ENCODE peak calls at places on chromosomes 3 and 15, in eight cellular contexts. One of them, this sample, is unnamed.

GRCh38 chr15:73935547-73935946 is 9.3 kb downstream of the LOXL1 start:
- DNase-seq in fibroblast of pulmonary artery: peak; percentile 52
- DNase-seq in astrocyte of the spinal cord: no peak
- DNase-seq in AG09309: no peak
- DNase-seq in sigmoid colon: no peak
- DNase-seq in BJ: no peak
- DNase-seq in natural killer cell: no peak
- DNase-seq in mucosa of descending colon: no peak
- DNase-seq in this sample: no peak

GRCh38 chr3:184240384-184241140 is 8.2 kb downstream of the ALG3 start:
- DNase-seq in fibroblast of pulmonary artery: peak; percentile 44
- DNase-seq in astrocyte of the spinal cord: peak; percentile 37
- DNase-seq in AG09309: no peak
- DNase-seq in sigmoid colon: no peak
- DNase-seq in BJ: no peak
- DNase-seq in natural killer cell: no peak
- DNase-seq in mucosa of descending colon: peak; percentile 4
- DNase-seq in this sample: no peak

GRCh38 chr3:175664911-175665310 is 805.8 kb downstream of the NAALADL2 start:
- DNase-seq in fibroblast of pulmonary artery: no peak
- DNase-seq in astrocyte of the spinal cord: no peak
- DNase-seq in AG09309: no peak
- DNase-seq in sigmoid colon: no peak
- DNase-seq in BJ: no peak
- DNase-seq in natural killer cell: no peak
- DNase-seq in mucosa of descending colon: no peak
- DNase-seq in this sample: no peak

GRCh38 chr3:98269846-98270245 is 5.8 kb downstream of the OR5H6 start:
- DNase-seq in fibroblast of pulmonary artery: no peak
- DNase-seq in astrocyte of the spinal cord: no peak
- DNase-seq in AG09309: no peak
- DNase-seq in sigmoid colon: no peak
- DNase-seq in BJ: no peak
- DNase-seq in natural killer cell: no peak
- DNase-seq in mucosa of descending colon: no peak
- DNase-seq in this sample: no peak

GRCh38 chr3:113898892-113899291 is 48.9 kb upstream of the ZDHHC23 start:
- DNase-seq in fibroblast of pulmonary artery: peak; percentile 71
- DNase-seq in astrocyte of the spinal cord: peak; percentile 16
- DNase-seq in AG09309: peak; percentile 28
- DNase-seq in sigmoid colon: no peak
- DNase-seq in BJ: peak; percentile 47
- DNase-seq in natural killer cell: no peak
- DNase-seq in mucosa of descending colon: no peak
- DNase-seq in this sample: no peak

GRCh38 chr3:151109401-151109800 is 23.9 kb downstream of the MED12L start:
- DNase-seq in fibroblast of pulmonary artery: no peak
- DNase-seq in astrocyte of the spinal cord: no peak
- DNase-seq in AG09309: no peak
- DNase-seq in sigmoid colon: no peak
- DNase-seq in BJ: no peak
- DNase-seq in natural killer cell: no peak
- DNase-seq in mucosa of descending colon: no peak
- DNase-seq in this sample: no peak

GRCh38 chr3:132117642-132118041 is 82.8 kb upstream of the CPNE4 start:
- DNase-seq in fibroblast of pulmonary artery: no peak
- DNase-seq in astrocyte of the spinal cord: no peak
- DNase-seq in AG09309: no peak
- DNase-seq in sigmoid colon: no peak
- DNase-seq in BJ: no peak
- DNase-seq in natural killer cell: no peak
- DNase-seq in mucosa of descending colon: no peak
- DNase-seq in this sample: no peak

GRCh38 chr3:142560118-142560517 is 18.4 kb downstream of the ATR start:
- DNase-seq in fibroblast of pulmonary artery: no peak
- DNase-seq in astrocyte of the spinal cord: no peak
- DNase-seq in AG09309: no peak
- DNase-seq in sigmoid colon: no peak
- DNase-seq in BJ: no peak
- DNase-seq in natural killer cell: no peak
- DNase-seq in mucosa of descending colon: no peak
- DNase-seq in this sample: no peak

GRCh38 chr3:108489776-108490175 is 20.6 kb downstream of the MYH15 start:
- DNase-seq in fibroblast of pulmonary artery: peak; percentile 79
- DNase-seq in astrocyte of the spinal cord: peak; percentile 43
- DNase-seq in AG09309: no peak
- DNase-seq in sigmoid colon: no peak
- DNase-seq in BJ: no peak
- DNase-seq in natural killer cell: no peak
- DNase-seq in mucosa of descending colon: no peak
- DNase-seq in this sample: no peak

GRCh38 chr15:91254766-91255165 is 154.7 kb downstream of the SV2B start:
- DNase-seq in fibroblast of pulmonary artery: no peak
- DNase-seq in astrocyte of the spinal cord: no peak
- DNase-seq in AG09309: no peak
- DNase-seq in sigmoid colon: no peak
- DNase-seq in BJ: no peak
- DNase-seq in natural killer cell: no peak
- DNase-seq in mucosa of descending colon: no peak
- DNase-seq in this sample: peak; percentile 34

GRCh38 chr15:88649753-88650551 is 11.1 kb downstream of the ISG20 start:
- DNase-seq in fibroblast of pulmonary artery: no peak
- DNase-seq in astrocyte of the spinal cord: no peak
- DNase-seq in AG09309: no peak
- DNase-seq in sigmoid colon: peak; percentile 56
- DNase-seq in BJ: no peak
- DNase-seq in natural killer cell: no peak
- DNase-seq in mucosa of descending colon: no peak
- DNase-seq in this sample: peak; percentile 79

GRCh38 chr3:25033407-25034029 is 394.5 kb upstream of the RARB start:
- DNase-seq in fibroblast of pulmonary artery: peak; percentile 18
- DNase-seq in astrocyte of the spinal cord: no peak
- DNase-seq in AG09309: no peak
- DNase-seq in sigmoid colon: no peak
- DNase-seq in BJ: no peak
- DNase-seq in natural killer cell: no peak
- DNase-seq in mucosa of descending colon: no peak
- DNase-seq in this sample: no peak

GRCh38 chr3:174193559-174193958 is 665.6 kb upstream of the NAALADL2 start:
- DNase-seq in fibroblast of pulmonary artery: no peak
- DNase-seq in astrocyte of the spinal cord: no peak
- DNase-seq in AG09309: peak; percentile 11
- DNase-seq in sigmoid colon: no peak
- DNase-seq in BJ: peak; percentile 9
- DNase-seq in natural killer cell: no peak
- DNase-seq in mucosa of descending colon: no peak
- DNase-seq in this sample: no peak

GRCh38 chr3:99774467-99774866 is 43.2 kb upstream of the CMSS1 start:
- DNase-seq in fibroblast of pulmonary artery: peak; percentile 62
- DNase-seq in astrocyte of the spinal cord: peak; percentile 88
- DNase-seq in AG09309: peak; percentile 75
- DNase-seq in sigmoid colon: no peak
- DNase-seq in BJ: peak; percentile 80
- DNase-seq in natural killer cell: no peak
- DNase-seq in mucosa of descending colon: no peak
- DNase-seq in this sample: no peak

GRCh38 chr3:171260899-171261298 is 199.3 kb downstream of the TNIK start:
- DNase-seq in fibroblast of pulmonary artery: no peak
- DNase-seq in astrocyte of the spinal cord: no peak
- DNase-seq in AG09309: no peak
- DNase-seq in sigmoid colon: no peak
- DNase-seq in BJ: no peak
- DNase-seq in natural killer cell: no peak
- DNase-seq in mucosa of descending colon: no peak
- DNase-seq in this sample: no peak

GRCh38 chr15:57406040-57406772 is 29.9 kb downstream of the CGNL1 start:
- DNase-seq in fibroblast of pulmonary artery: no peak
- DNase-seq in astrocyte of the spinal cord: peak; percentile 21
- DNase-seq in AG09309: peak; percentile 14
- DNase-seq in sigmoid colon: no peak
- DNase-seq in BJ: no peak
- DNase-seq in natural killer cell: no peak
- DNase-seq in mucosa of descending colon: no peak
- DNase-seq in this sample: no peak

GRCh38 chr3:188830955-188831354 is 340.8 kb upstream of the TPRG1 start:
- DNase-seq in fibroblast of pulmonary artery: peak; percentile 24
- DNase-seq in astrocyte of the spinal cord: no peak
- DNase-seq in AG09309: no peak
- DNase-seq in sigmoid colon: no peak
- DNase-seq in BJ: no peak
- DNase-seq in natural killer cell: no peak
- DNase-seq in mucosa of descending colon: no peak
- DNase-seq in this sample: no peak

GRCh38 chr3:111917300-111917699 is 58.2 kb downstream of the PHLDB2 start:
- DNase-seq in fibroblast of pulmonary artery: peak; percentile 59
- DNase-seq in astrocyte of the spinal cord: peak; percentile 66
- DNase-seq in AG09309: no peak
- DNase-seq in sigmoid colon: no peak
- DNase-seq in BJ: no peak
- DNase-seq in natural killer cell: no peak
- DNase-seq in mucosa of descending colon: no peak
- DNase-seq in this sample: no peak

GRCh38 chr15:66730168-66731014 is 28.4 kb downstream of the SMAD6 start:
- DNase-seq in fibroblast of pulmonary artery: peak; percentile 39
- DNase-seq in astrocyte of the spinal cord: peak; percentile 62
- DNase-seq in AG09309: no peak
- DNase-seq in sigmoid colon: peak; percentile 49
- DNase-seq in BJ: no peak
- DNase-seq in natural killer cell: no peak
- DNase-seq in mucosa of descending colon: no peak
- DNase-seq in this sample: no peak

GRCh38 chr3:156685198-156685597 is 10.8 kb downstream of the TIPARP start:
- DNase-seq in fibroblast of pulmonary artery: peak; percentile 49
- DNase-seq in astrocyte of the spinal cord: peak; percentile 38
- DNase-seq in AG09309: no peak
- DNase-seq in sigmoid colon: no peak
- DNase-seq in BJ: no peak
- DNase-seq in natural killer cell: no peak
- DNase-seq in mucosa of descending colon: no peak
- DNase-seq in this sample: no peak

GRCh38 chr3:85710490-85710889 is 751.7 kb downstream of the CADM2 start:
- DNase-seq in fibroblast of pulmonary artery: no peak
- DNase-seq in astrocyte of the spinal cord: peak; percentile 6
- DNase-seq in AG09309: no peak
- DNase-seq in sigmoid colon: no peak
- DNase-seq in BJ: no peak
- DNase-seq in natural killer cell: no peak
- DNase-seq in mucosa of descending colon: no peak
- DNase-seq in this sample: no peak

GRCh38 chr15:83046558-83047127 is 20.4 kb downstream of the BTBD1 start:
- DNase-seq in fibroblast of pulmonary artery: peak; percentile 83
- DNase-seq in astrocyte of the spinal cord: peak; percentile 63
- DNase-seq in AG09309: no peak
- DNase-seq in sigmoid colon: no peak
- DNase-seq in BJ: no peak
- DNase-seq in natural killer cell: no peak
- DNase-seq in mucosa of descending colon: no peak
- DNase-seq in this sample: no peak

GRCh38 chr3:187735837-187736236 is 9.4 kb downstream of the BCL6 start:
- DNase-seq in fibroblast of pulmonary artery: no peak
- DNase-seq in astrocyte of the spinal cord: no peak
- DNase-seq in AG09309: no peak
- DNase-seq in sigmoid colon: no peak
- DNase-seq in BJ: no peak
- DNase-seq in natural killer cell: no peak
- DNase-seq in mucosa of descending colon: no peak
- DNase-seq in this sample: peak; percentile 85

GRCh38 chr3:123535580-123535979 is 49.3 kb downstream of the HACD2 start:
- DNase-seq in fibroblast of pulmonary artery: peak; percentile 35
- DNase-seq in astrocyte of the spinal cord: peak; percentile 54
- DNase-seq in AG09309: peak; percentile 50
- DNase-seq in sigmoid colon: no peak
- DNase-seq in BJ: peak; percentile 39
- DNase-seq in natural killer cell: no peak
- DNase-seq in mucosa of descending colon: no peak
- DNase-seq in this sample: no peak

GRCh38 chr3:142586803-142587406 is 8.4 kb upstream of the ATR start:
- DNase-seq in fibroblast of pulmonary artery: peak; percentile 88
- DNase-seq in astrocyte of the spinal cord: peak; percentile 82
- DNase-seq in AG09309: peak; percentile 67
- DNase-seq in sigmoid colon: no peak
- DNase-seq in BJ: no peak
- DNase-seq in natural killer cell: no peak
- DNase-seq in mucosa of descending colon: no peak
- DNase-seq in this sample: no peak

GRCh38 chr15:45802140-45802539 is 167.3 kb downstream of the SQOR start:
- DNase-seq in fibroblast of pulmonary artery: no peak
- DNase-seq in astrocyte of the spinal cord: no peak
- DNase-seq in AG09309: no peak
- DNase-seq in sigmoid colon: no peak
- DNase-seq in BJ: no peak
- DNase-seq in natural killer cell: no peak
- DNase-seq in mucosa of descending colon: no peak
- DNase-seq in this sample: no peak
- TF ChIP-seq CTCF in fibroblast of pulmonary artery: peak; percentile 0
- TF ChIP-seq CTCF in astrocyte of the spinal cord: no peak
- TF ChIP-seq CTCF in AG09309: no peak
- TF ChIP-seq CTCF in sigmoid colon: no peak
- TF ChIP-seq CTCF in BJ: no peak
- TF ChIP-seq CTCF in natural killer cell: no peak
- TF ChIP-seq CTCF in mucosa of descending colon: no peak
- TF ChIP-seq CTCF in this sample: no peak

GRCh38 chr15:86915811-86916331 is 836.2 kb downstream of the AGBL1 start:
- DNase-seq in fibroblast of pulmonary artery: peak; percentile 58
- DNase-seq in astrocyte of the spinal cord: peak; percentile 67
- DNase-seq in AG09309: peak; percentile 2
- DNase-seq in sigmoid colon: no peak
- DNase-seq in BJ: no peak
- DNase-seq in natural killer cell: no peak
- DNase-seq in mucosa of descending colon: no peak
- DNase-seq in this sample: no peak
- TF ChIP-seq CTCF in fibroblast of pulmonary artery: peak; percentile 47
- TF ChIP-seq CTCF in astrocyte of the spinal cord: peak; percentile 50
- TF ChIP-seq CTCF in AG09309: peak; percentile 50
- TF ChIP-seq CTCF in sigmoid colon: peak; percentile 12
- TF ChIP-seq CTCF in BJ: peak; percentile 46
- TF ChIP-seq CTCF in natural killer cell: no peak
- TF ChIP-seq CTCF in mucosa of descending colon: no peak
- TF ChIP-seq CTCF in this sample: no peak

DNA sequence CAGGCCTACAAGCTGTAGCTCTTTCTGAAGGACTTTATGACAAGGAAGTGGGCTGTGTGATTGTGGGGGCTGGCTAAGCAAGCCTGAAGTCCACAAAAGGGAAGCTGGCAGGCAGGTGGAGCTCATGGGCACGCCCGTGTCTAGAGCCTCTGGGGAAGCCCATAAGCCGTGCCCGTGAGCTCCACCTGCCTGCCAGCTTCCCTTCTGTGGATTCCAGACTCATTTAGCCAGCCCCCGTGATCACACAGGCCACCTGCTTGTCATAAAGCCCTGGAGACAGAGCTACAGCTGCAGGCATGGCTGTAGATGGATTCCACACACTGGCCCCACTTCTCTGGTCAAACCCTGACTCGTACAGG is 15.2 kb downstream of the EFCC1 start:
- DNase-seq in fibroblast of pulmonary artery: no peak
- DNase-seq in astrocyte of the spinal cord: no peak
- DNase-seq in AG09309: no peak
- DNase-seq in sigmoid colon: no peak
- DNase-seq in BJ: no peak
- DNase-seq in natural killer cell: peak; percentile 46
- DNase-seq in mucosa of descending colon: peak; percentile 92
- DNase-seq in this sample: no peak
- TF ChIP-seq CTCF in fibroblast of pulmonary artery: no peak
- TF ChIP-seq CTCF in astrocyte of the spinal cord: no peak
- TF ChIP-seq CTCF in AG09309: no peak
- TF ChIP-seq CTCF in sigmoid colon: no peak
- TF ChIP-seq CTCF in BJ: no peak
- TF ChIP-seq CTCF in natural killer cell: no peak
- TF ChIP-seq CTCF in mucosa of descending colon: peak; percentile 16
- TF ChIP-seq CTCF in this sample: no peak

GRCh38 chr15:25689592-25689991 is 173.5 kb downstream of the ATP10A start:
- DNase-seq in fibroblast of pulmonary artery: no peak
- DNase-seq in astrocyte of the spinal cord: no peak
- DNase-seq in AG09309: no peak
- DNase-seq in sigmoid colon: peak; percentile 53
- DNase-seq in BJ: no peak
- DNase-seq in natural killer cell: no peak
- DNase-seq in mucosa of descending colon: no peak
- DNase-seq in this sample: no peak
- TF ChIP-seq CTCF in fibroblast of pulmonary artery: no peak
- TF ChIP-seq CTCF in astrocyte of the spinal cord: no peak
- TF ChIP-seq CTCF in AG09309: no peak
- TF ChIP-seq CTCF in sigmoid colon: no peak
- TF ChIP-seq CTCF in BJ: no peak
- TF ChIP-seq CTCF in natural killer cell: no peak
- TF ChIP-seq CTCF in mucosa of descending colon: no peak
- TF ChIP-seq CTCF in this sample: no peak